ENCODE peak calls at places on chromosome 10, in six cellular contexts. One of them, this sample, is unnamed. For H3K4me1, the result is how much of the 10 kb centered on the place peaks cover.

GRCh38 chr10:72274730-72275350 is 1.1 kb downstream of the DDIT4 start:
- DNase-seq in adrenal gland: peak
- DNase-seq in GM23248: peak
- DNase-seq in right lobe of liver: peak
- DNase-seq in kidney: peak
- DNase-seq in fibroblast of lung: peak
- DNase-seq in this sample: peak

GRCh38 chr10:69451209-69451783 is at the start of gene TSPAN15:
- DNase-seq in adrenal gland: peak
- DNase-seq in GM23248: peak
- DNase-seq in right lobe of liver: peak
- DNase-seq in kidney: peak
- DNase-seq in fibroblast of lung: peak
- DNase-seq in this sample: peak

GRCh38 chr10:12194752-12195271 is 879 bp downstream of the NUDT5 start:
- DNase-seq in adrenal gland: peak
- DNase-seq in GM23248: peak
- DNase-seq in right lobe of liver: peak
- DNase-seq in kidney: no peak
- DNase-seq in fibroblast of lung: peak
- DNase-seq in this sample: peak

GRCh38 chr10:117547301-117548153 is 5.0 kb downstream of the EMX2 start:
- DNase-seq in adrenal gland: no peak
- DNase-seq in GM23248: peak
- DNase-seq in right lobe of liver: no peak
- DNase-seq in kidney: no peak
- DNase-seq in fibroblast of lung: no peak
- DNase-seq in this sample: peak

GRCh38 chr10:112966191-112966855 is 16.3 kb downstream of the TCF7L2 start:
- DNase-seq in adrenal gland: no peak
- DNase-seq in GM23248: no peak
- DNase-seq in right lobe of liver: no peak
- DNase-seq in kidney: no peak
- DNase-seq in fibroblast of lung: no peak
- DNase-seq in this sample: no peak

GRCh38 chr10:46290101-46290884 is 3.5 kb downstream of the ANTXRL start:
- DNase-seq in adrenal gland: no peak
- DNase-seq in GM23248: no peak
- DNase-seq in right lobe of liver: no peak
- DNase-seq in kidney: no peak
- DNase-seq in fibroblast of lung: no peak
- DNase-seq in this sample: no peak

GRCh38 chr10:63197304-63198092 is 64.4 kb downstream of the NRBF2 start:
- DNase-seq in adrenal gland: no peak
- DNase-seq in GM23248: peak
- DNase-seq in right lobe of liver: no peak
- DNase-seq in kidney: no peak
- DNase-seq in fibroblast of lung: peak
- DNase-seq in this sample: no peak

GRCh38 chr10:69800109-69800508 is 1.6 kb upstream of the COL13A1 start:
- DNase-seq in adrenal gland: peak
- DNase-seq in GM23248: peak
- DNase-seq in right lobe of liver: no peak
- DNase-seq in kidney: no peak
- DNase-seq in fibroblast of lung: peak
- DNase-seq in this sample: peak

GRCh38 chr10:22712959-22713852 is 1.2 kb downstream of the PIP4K2A start:
- DNase-seq in adrenal gland: peak
- DNase-seq in GM23248: peak
- DNase-seq in right lobe of liver: peak
- DNase-seq in kidney: peak
- DNase-seq in fibroblast of lung: no peak
- DNase-seq in this sample: peak

GRCh38 chr10:78913219-78914059 is 155.3 kb upstream of the ZMIZ1 start:
- DNase-seq in adrenal gland: no peak
- DNase-seq in GM23248: no peak
- DNase-seq in right lobe of liver: peak
- DNase-seq in kidney: peak
- DNase-seq in fibroblast of lung: no peak
- DNase-seq in this sample: peak

GRCh38 chr10:61897671-61898434 is 3.6 kb upstream of the ARID5B start:
- DNase-seq in adrenal gland: peak
- DNase-seq in GM23248: peak
- DNase-seq in right lobe of liver: peak
- DNase-seq in kidney: no peak
- DNase-seq in fibroblast of lung: peak
- DNase-seq in this sample: peak

GRCh38 chr10:77070892-77071595 is 566.6 kb downstream of the KCNMA1 start:
- DNase-seq in adrenal gland: no peak
- DNase-seq in GM23248: no peak
- DNase-seq in right lobe of liver: no peak
- DNase-seq in kidney: no peak
- DNase-seq in fibroblast of lung: no peak
- DNase-seq in this sample: no peak

GRCh38 chr10:36023939-36024338 is 381.8 kb upstream of the FZD8 start:
- DNase-seq in adrenal gland: no peak
- DNase-seq in GM23248: peak
- DNase-seq in right lobe of liver: no peak
- DNase-seq in kidney: no peak
- DNase-seq in fibroblast of lung: peak
- DNase-seq in this sample: peak

GRCh38 chr10:30359373-30360206 is 10.5 kb upstream of the MTPAP start:
- DNase-seq in adrenal gland: no peak
- DNase-seq in GM23248: peak
- DNase-seq in right lobe of liver: peak
- DNase-seq in kidney: no peak
- DNase-seq in fibroblast of lung: peak
- DNase-seq in this sample: peak

GRCh38 chr10:77756319-77757232 is 119.0 kb upstream of the KCNMA1 start:
- DNase-seq in adrenal gland: no peak
- DNase-seq in GM23248: peak
- DNase-seq in right lobe of liver: no peak
- DNase-seq in kidney: no peak
- DNase-seq in fibroblast of lung: peak
- DNase-seq in this sample: peak

GRCh38 chr10:122348512-122348911 is 26.0 kb upstream of the PLEKHA1 start:
- DNase-seq in adrenal gland: no peak
- DNase-seq in GM23248: no peak
- DNase-seq in right lobe of liver: no peak
- DNase-seq in kidney: peak
- DNase-seq in fibroblast of lung: peak
- DNase-seq in this sample: no peak

GRCh38 chr10:68559872-68560200 is 301 bp upstream of the TET1 start:
- DNase-seq in adrenal gland: no peak
- DNase-seq in GM23248: peak
- DNase-seq in right lobe of liver: no peak
- DNase-seq in kidney: no peak
- DNase-seq in fibroblast of lung: no peak
- DNase-seq in this sample: no peak

GRCh38 chr10:23405540-23405939 is 33.3 kb upstream of the OTUD1 start:
- DNase-seq in adrenal gland: no peak
- DNase-seq in GM23248: no peak
- DNase-seq in right lobe of liver: no peak
- DNase-seq in kidney: no peak
- DNase-seq in fibroblast of lung: peak
- DNase-seq in this sample: no peak

GRCh38 chr10:69217119-69217754 is 2.9 kb upstream of the HKDC1 start:
- DNase-seq in adrenal gland: no peak
- DNase-seq in GM23248: peak
- DNase-seq in right lobe of liver: no peak
- DNase-seq in kidney: no peak
- DNase-seq in fibroblast of lung: peak
- DNase-seq in this sample: no peak

GRCh38 chr10:86632009-86632800 is 22.1 kb upstream of the OPN4 start:
- DNase-seq in adrenal gland: no peak
- DNase-seq in GM23248: peak
- DNase-seq in right lobe of liver: peak
- DNase-seq in kidney: no peak
- DNase-seq in fibroblast of lung: peak
- DNase-seq in this sample: peak

GRCh38 chr10:71250405-71250804 is 38.0 kb downstream of the UNC5B start:
- DNase-seq in adrenal gland: no peak
- DNase-seq in GM23248: no peak
- DNase-seq in right lobe of liver: no peak
- DNase-seq in kidney: no peak
- DNase-seq in fibroblast of lung: no peak
- DNase-seq in this sample: no peak

GRCh38 chr10:19325581-19325980 is 277.0 kb downstream of the MALRD1 start:
- DNase-seq in adrenal gland: no peak
- DNase-seq in GM23248: no peak
- DNase-seq in right lobe of liver: no peak
- DNase-seq in kidney: no peak
- DNase-seq in fibroblast of lung: peak
- DNase-seq in this sample: no peak

GRCh38 chr10:28738200-28738599 is 60.9 kb downstream of the BAMBI start:
- DNase-seq in adrenal gland: no peak
- DNase-seq in GM23248: no peak
- DNase-seq in right lobe of liver: no peak
- DNase-seq in kidney: no peak
- DNase-seq in fibroblast of lung: no peak
- DNase-seq in this sample: peak

DNA sequence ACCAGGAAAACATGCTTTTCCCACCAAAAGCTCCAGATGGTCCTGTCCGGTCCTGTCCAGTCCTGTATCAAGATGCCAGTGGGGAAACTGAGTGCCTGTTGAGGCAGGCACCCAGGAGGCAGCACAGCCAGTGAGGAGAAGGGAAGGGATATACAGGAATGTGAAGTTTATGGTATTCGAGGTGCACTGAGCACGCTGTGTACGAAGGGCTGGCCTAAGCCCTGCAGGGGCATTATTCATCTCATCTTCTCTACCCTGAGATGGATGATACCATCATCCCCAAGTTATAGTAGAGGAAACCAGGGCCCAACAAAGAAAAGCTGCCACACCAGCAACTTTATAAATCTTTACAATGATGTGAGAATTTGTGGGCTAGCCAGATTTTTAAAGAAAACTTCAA is 23.4 kb upstream of the FXYD4 start:
- DNase-seq in adrenal gland: no peak
- DNase-seq in GM23248: no peak
- DNase-seq in right lobe of liver: no peak
- DNase-seq in kidney: no peak
- DNase-seq in fibroblast of lung: no peak
- DNase-seq in this sample: no peak
- H3K4me1 ChIP-seq in adrenal gland: under half
- H3K4me1 ChIP-seq in GM23248: under half
- H3K4me1 ChIP-seq in right lobe of liver: under half
- H3K4me1 ChIP-seq in kidney: under half
- H3K4me1 ChIP-seq in fibroblast of lung: under half
- H3K4me1 ChIP-seq in this sample: under half

GRCh38 chr10:5649746-5650145 is 16.6 kb downstream of the ASB13 start:
- DNase-seq in adrenal gland: no peak
- DNase-seq in GM23248: no peak
- DNase-seq in right lobe of liver: no peak
- DNase-seq in kidney: no peak
- DNase-seq in fibroblast of lung: no peak
- DNase-seq in this sample: no peak
- H3K4me1 ChIP-seq in adrenal gland: under half
- H3K4me1 ChIP-seq in GM23248: under half
- H3K4me1 ChIP-seq in right lobe of liver: under half
- H3K4me1 ChIP-seq in kidney: under half
- H3K4me1 ChIP-seq in fibroblast of lung: under half
- H3K4me1 ChIP-seq in this sample: under half

GRCh38 chr10:90997670-90998069 is 76.8 kb upstream of the ANKRD1 start:
- DNase-seq in adrenal gland: no peak
- DNase-seq in GM23248: no peak
- DNase-seq in right lobe of liver: no peak
- DNase-seq in kidney: no peak
- DNase-seq in fibroblast of lung: no peak
- DNase-seq in this sample: no peak

GRCh38 chr10:90988802-90989201 is 67.9 kb upstream of the ANKRD1 start:
- DNase-seq in adrenal gland: no peak
- DNase-seq in GM23248: no peak
- DNase-seq in right lobe of liver: no peak
- DNase-seq in kidney: no peak
- DNase-seq in fibroblast of lung: no peak
- DNase-seq in this sample: no peak

GRCh38 chr10:90992462-90992861 is 71.6 kb upstream of the ANKRD1 start:
- DNase-seq in adrenal gland: no peak
- DNase-seq in GM23248: no peak
- DNase-seq in right lobe of liver: no peak
- DNase-seq in kidney: no peak
- DNase-seq in fibroblast of lung: no peak
- DNase-seq in this sample: no peak

GRCh38 chr10:90988024-90988423 is 67.1 kb upstream of the ANKRD1 start:
- DNase-seq in adrenal gland: no peak
- DNase-seq in GM23248: no peak
- DNase-seq in right lobe of liver: no peak
- DNase-seq in kidney: no peak
- DNase-seq in fibroblast of lung: no peak
- DNase-seq in this sample: no peak

DNA sequence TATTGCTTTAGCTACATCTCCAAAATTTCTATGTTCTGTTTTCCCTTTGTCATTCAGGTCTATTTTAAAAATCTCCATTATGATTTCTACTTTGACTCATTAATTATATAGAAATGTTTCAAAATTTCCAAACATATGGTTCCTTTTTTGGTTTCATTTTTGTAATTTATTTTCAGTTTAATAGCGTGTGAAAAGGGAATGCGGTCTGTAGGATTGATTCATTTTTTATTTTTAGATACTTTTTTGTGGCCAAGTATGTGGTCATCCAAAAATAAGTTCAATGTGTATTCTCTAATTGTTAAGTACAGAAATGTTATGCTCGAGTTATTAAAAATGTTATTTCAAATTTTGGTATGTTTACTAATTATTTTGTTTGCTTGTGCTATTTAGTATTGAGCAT is 72.5 kb upstream of the ANKRD1 start:
- DNase-seq in adrenal gland: no peak
- DNase-seq in GM23248: peak
- DNase-seq in right lobe of liver: no peak
- DNase-seq in kidney: no peak
- DNase-seq in fibroblast of lung: peak
- DNase-seq in this sample: no peak
- H3K4me1 ChIP-seq in adrenal gland: under half
- H3K4me1 ChIP-seq in GM23248: under half
- H3K4me1 ChIP-seq in right lobe of liver: under half
- H3K4me1 ChIP-seq in kidney: under half
- H3K4me1 ChIP-seq in fibroblast of lung: under half
- H3K4me1 ChIP-seq in this sample: under half

DNA sequence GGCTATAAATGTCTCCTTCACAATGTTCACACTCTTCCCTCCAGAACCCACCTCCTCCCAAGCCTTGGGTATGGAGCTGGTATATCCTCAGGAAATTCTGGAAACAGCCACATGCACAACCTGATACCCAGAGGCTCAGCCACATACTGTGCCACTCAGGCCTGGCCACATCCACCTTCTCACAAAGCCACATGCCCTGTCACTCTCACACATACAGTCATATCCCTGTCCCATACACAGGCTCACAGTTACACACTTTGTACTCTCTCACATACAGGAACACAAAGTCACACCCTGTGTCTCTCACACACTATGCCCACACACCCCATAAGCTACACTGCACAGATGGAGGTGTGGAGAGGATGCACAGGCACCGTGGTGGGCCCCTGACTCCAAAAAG is 10.1 kb downstream of the KCNIP2 start:
- DNase-seq in adrenal gland: no peak
- DNase-seq in GM23248: no peak
- DNase-seq in right lobe of liver: peak
- DNase-seq in kidney: no peak
- DNase-seq in fibroblast of lung: no peak
- DNase-seq in this sample: no peak
- H3K4me1 ChIP-seq in adrenal gland: under half
- H3K4me1 ChIP-seq in GM23248: under half
- H3K4me1 ChIP-seq in right lobe of liver: under half
- H3K4me1 ChIP-seq in kidney: under half
- H3K4me1 ChIP-seq in fibroblast of lung: under half
- H3K4me1 ChIP-seq in this sample: under half